ENCODE peak calls at places on chromosomes 7 and 10, in six cellular contexts. One of them, this sample, is unnamed. For H3K4me1, the result is how much of the 10 kb centered on the place peaks cover.

GRCh38 chr7:130853503-130854279 is 119.7 kb upstream of the KLF14 start:
- DNase-seq in uterus: no peak
- DNase-seq in cardiac muscle cell: no peak
- DNase-seq in IMR-90: peak
- DNase-seq in NT2/D1: no peak
- DNase-seq in HCT116: peak
- DNase-seq in this sample: no peak

GRCh38 chr7:47103498-47104205 is 478.3 kb downstream of the TNS3 start:
- DNase-seq in IMR-90: no peak
- DNase-seq in HCT116: no peak
- DNase-seq in cardiac muscle cell: no peak
- DNase-seq in uterus: no peak
- DNase-seq in NT2/D1: no peak
- DNase-seq in this sample: no peak

GRCh38 chr10:21593986-21594385 is 60.0 kb downstream of the MLLT10 start:
- DNase-seq in cardiac muscle cell: no peak
- DNase-seq in IMR-90: no peak
- DNase-seq in NT2/D1: no peak
- DNase-seq in uterus: no peak
- DNase-seq in HCT116: no peak
- DNase-seq in this sample: no peak

GRCh38 chr10:130401860-130402765 is 265.9 kb downstream of the GLRX3 start:
- DNase-seq in NT2/D1: no peak
- DNase-seq in HCT116: no peak
- DNase-seq in uterus: no peak
- DNase-seq in IMR-90: no peak
- DNase-seq in cardiac muscle cell: no peak
- DNase-seq in this sample: no peak

GRCh38 chr10:98569878-98570277 is 123.1 kb upstream of the HPS1 start:
- DNase-seq in NT2/D1: no peak
- DNase-seq in HCT116: no peak
- DNase-seq in uterus: no peak
- DNase-seq in IMR-90: no peak
- DNase-seq in cardiac muscle cell: no peak
- DNase-seq in this sample: no peak

GRCh38 chr10:50635286-50635685 is 11.5 kb upstream of the SGMS1 start:
- DNase-seq in cardiac muscle cell: peak
- DNase-seq in NT2/D1: no peak
- DNase-seq in HCT116: no peak
- DNase-seq in IMR-90: peak
- DNase-seq in uterus: no peak
- DNase-seq in this sample: no peak

GRCh38 chr7:107152011-107152410 is 16.8 kb upstream of the HBP1 start:
- DNase-seq in uterus: no peak
- DNase-seq in NT2/D1: no peak
- DNase-seq in IMR-90: peak
- DNase-seq in cardiac muscle cell: peak
- DNase-seq in HCT116: no peak
- DNase-seq in this sample: no peak

GRCh38 chr7:79034733-79035132 is 418.7 kb downstream of the MAGI2 start:
- DNase-seq in NT2/D1: no peak
- DNase-seq in cardiac muscle cell: no peak
- DNase-seq in HCT116: no peak
- DNase-seq in IMR-90: no peak
- DNase-seq in uterus: no peak
- DNase-seq in this sample: no peak

GRCh38 chr10:5587151-5588079 is 62.7 kb downstream of the CALML3 start:
- DNase-seq in IMR-90: no peak
- DNase-seq in cardiac muscle cell: peak
- DNase-seq in HCT116: no peak
- DNase-seq in NT2/D1: no peak
- DNase-seq in uterus: peak
- DNase-seq in this sample: no peak

GRCh38 chr7:49776994-49777393 is 3.6 kb downstream of the VWC2 start:
- DNase-seq in IMR-90: no peak
- DNase-seq in cardiac muscle cell: no peak
- DNase-seq in HCT116: no peak
- DNase-seq in uterus: no peak
- DNase-seq in NT2/D1: peak
- DNase-seq in this sample: peak

GRCh38 chr10:88598060-88598459 is 11.5 kb downstream of the LIPJ start:
- DNase-seq in NT2/D1: no peak
- DNase-seq in HCT116: no peak
- DNase-seq in IMR-90: no peak
- DNase-seq in cardiac muscle cell: no peak
- DNase-seq in uterus: no peak
- DNase-seq in this sample: no peak

GRCh38 chr7:47739901-47740300 is 158.0 kb upstream of the TNS3 start:
- DNase-seq in cardiac muscle cell: no peak
- DNase-seq in NT2/D1: no peak
- DNase-seq in IMR-90: peak
- DNase-seq in uterus: no peak
- DNase-seq in HCT116: no peak
- DNase-seq in this sample: no peak

GRCh38 chr7:46855851-46856250 is 726.1 kb downstream of the TNS3 start:
- DNase-seq in HCT116: no peak
- DNase-seq in IMR-90: no peak
- DNase-seq in NT2/D1: no peak
- DNase-seq in cardiac muscle cell: no peak
- DNase-seq in uterus: no peak
- DNase-seq in this sample: no peak

GRCh38 chr7:156773966-156774365 is 119.0 kb downstream of the LMBR1 start:
- DNase-seq in uterus: no peak
- DNase-seq in HCT116: no peak
- DNase-seq in cardiac muscle cell: no peak
- DNase-seq in NT2/D1: no peak
- DNase-seq in IMR-90: peak
- DNase-seq in this sample: no peak

GRCh38 chr10:50614444-50615137 is 9.2 kb downstream of the SGMS1 start:
- DNase-seq in NT2/D1: peak
- DNase-seq in IMR-90: no peak
- DNase-seq in cardiac muscle cell: no peak
- DNase-seq in uterus: no peak
- DNase-seq in HCT116: peak
- DNase-seq in this sample: no peak

GRCh38 chr7:157440346-157441022 is 103.7 kb downstream of the DNAJB6 start:
- DNase-seq in HCT116: no peak
- DNase-seq in NT2/D1: no peak
- DNase-seq in IMR-90: no peak
- DNase-seq in uterus: no peak
- DNase-seq in cardiac muscle cell: no peak
- DNase-seq in this sample: no peak

GRCh38 chr10:117360994-117361667 is 14.1 kb downstream of the PDZD8 start:
- DNase-seq in NT2/D1: no peak
- DNase-seq in IMR-90: peak
- DNase-seq in uterus: no peak
- DNase-seq in cardiac muscle cell: peak
- DNase-seq in HCT116: no peak
- DNase-seq in this sample: no peak

GRCh38 chr7:29189743-29190201 is 4.8 kb upstream of the CHN2 start:
- DNase-seq in cardiac muscle cell: peak
- DNase-seq in NT2/D1: peak
- DNase-seq in uterus: peak
- DNase-seq in HCT116: peak
- DNase-seq in IMR-90: no peak
- DNase-seq in this sample: peak

GRCh38 chr7:2196381-2197378 is 36.1 kb downstream of the MAD1L1 start:
- DNase-seq in uterus: no peak
- DNase-seq in cardiac muscle cell: no peak
- DNase-seq in HCT116: no peak
- DNase-seq in NT2/D1: no peak
- DNase-seq in IMR-90: no peak
- DNase-seq in this sample: no peak

GRCh38 chr10:115129752-115130151 is 36.6 kb downstream of the ATRNL1 start:
- DNase-seq in cardiac muscle cell: peak
- DNase-seq in HCT116: peak
- DNase-seq in IMR-90: peak
- DNase-seq in NT2/D1: no peak
- DNase-seq in uterus: no peak
- DNase-seq in this sample: no peak

GRCh38 chr7:39741942-39742623 is 118.7 kb downstream of the RALA start:
- DNase-seq in cardiac muscle cell: peak
- DNase-seq in NT2/D1: peak
- DNase-seq in HCT116: no peak
- DNase-seq in IMR-90: peak
- DNase-seq in uterus: no peak
- DNase-seq in this sample: peak

GRCh38 chr7:138317044-138317596 is 142.9 kb upstream of the TRIM24 start:
- DNase-seq in NT2/D1: no peak
- DNase-seq in cardiac muscle cell: no peak
- DNase-seq in uterus: no peak
- DNase-seq in HCT116: no peak
- DNase-seq in IMR-90: no peak
- DNase-seq in this sample: no peak

GRCh38 chr10:108204528-108205313 is 1040.2 kb upstream of the SORCS1 start:
- DNase-seq in NT2/D1: peak
- DNase-seq in cardiac muscle cell: peak
- DNase-seq in uterus: no peak
- DNase-seq in IMR-90: no peak
- DNase-seq in HCT116: no peak
- DNase-seq in this sample: peak

GRCh38 chr10:123852411-123852951 is 39.1 kb downstream of the CPXM2 start:
- DNase-seq in HCT116: no peak
- DNase-seq in cardiac muscle cell: no peak
- DNase-seq in IMR-90: no peak
- DNase-seq in uterus: no peak
- DNase-seq in NT2/D1: no peak
- DNase-seq in this sample: no peak

GRCh38 chr7:72544486-72544885 is 132.3 kb upstream of the CALN1 start:
- DNase-seq in uterus: no peak
- DNase-seq in IMR-90: no peak
- DNase-seq in NT2/D1: no peak
- DNase-seq in HCT116: no peak
- DNase-seq in cardiac muscle cell: no peak
- DNase-seq in this sample: no peak

GRCh38 chr7:12923971-12924370 is 236.5 kb downstream of the ARL4A start:
- DNase-seq in cardiac muscle cell: peak
- DNase-seq in HCT116: peak
- DNase-seq in NT2/D1: no peak
- DNase-seq in IMR-90: peak
- DNase-seq in uterus: no peak
- DNase-seq in this sample: no peak

GRCh38 chr10:35135861-35136260 is 9.2 kb downstream of the CREM start:
- DNase-seq in NT2/D1: no peak
- DNase-seq in HCT116: no peak
- DNase-seq in IMR-90: peak
- DNase-seq in cardiac muscle cell: no peak
- DNase-seq in uterus: no peak
- DNase-seq in this sample: peak

DNA sequence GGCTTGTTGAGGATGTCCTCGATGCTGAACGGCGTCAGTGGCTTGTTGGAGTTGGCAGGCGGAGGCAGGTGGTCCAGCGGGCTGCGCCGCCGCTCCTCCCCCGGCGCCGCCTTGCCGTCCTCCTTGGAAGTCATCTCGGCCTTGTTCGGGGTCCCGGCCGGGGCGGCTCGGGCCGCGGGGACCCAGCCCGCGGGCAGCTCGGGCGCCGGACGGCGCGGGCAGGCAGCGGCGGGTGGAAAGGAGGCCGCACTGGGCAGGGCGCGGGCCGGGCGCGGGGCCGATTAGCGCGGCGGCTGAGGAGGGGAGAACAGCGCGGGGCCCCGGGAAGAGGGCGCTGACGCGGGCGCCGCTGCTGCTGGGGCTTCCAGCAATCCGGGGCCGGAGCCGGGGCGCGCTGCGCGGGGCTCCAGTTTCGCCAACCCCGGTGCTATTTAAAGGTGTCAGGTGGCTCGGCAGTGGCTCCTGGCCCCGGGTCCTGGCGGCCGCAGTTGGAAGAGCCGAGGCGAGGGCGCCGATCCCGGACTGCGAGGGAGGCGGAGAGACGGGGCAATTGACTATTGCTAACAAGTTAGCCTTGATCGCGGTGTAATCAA is 485 bp downstream of the LBX1 start:
- DNase-seq in cardiac muscle cell: no peak
- DNase-seq in IMR-90: no peak
- DNase-seq in uterus: no peak
- DNase-seq in NT2/D1: no peak
- DNase-seq in HCT116: no peak
- DNase-seq in this sample: no peak
- H3K4me1 ChIP-seq in cardiac muscle cell: under half
- H3K4me1 ChIP-seq in IMR-90: under half
- H3K4me1 ChIP-seq in uterus: under half
- H3K4me1 ChIP-seq in NT2/D1: under half
- H3K4me1 ChIP-seq in HCT116: under half
- H3K4me1 ChIP-seq in this sample: under half

DNA sequence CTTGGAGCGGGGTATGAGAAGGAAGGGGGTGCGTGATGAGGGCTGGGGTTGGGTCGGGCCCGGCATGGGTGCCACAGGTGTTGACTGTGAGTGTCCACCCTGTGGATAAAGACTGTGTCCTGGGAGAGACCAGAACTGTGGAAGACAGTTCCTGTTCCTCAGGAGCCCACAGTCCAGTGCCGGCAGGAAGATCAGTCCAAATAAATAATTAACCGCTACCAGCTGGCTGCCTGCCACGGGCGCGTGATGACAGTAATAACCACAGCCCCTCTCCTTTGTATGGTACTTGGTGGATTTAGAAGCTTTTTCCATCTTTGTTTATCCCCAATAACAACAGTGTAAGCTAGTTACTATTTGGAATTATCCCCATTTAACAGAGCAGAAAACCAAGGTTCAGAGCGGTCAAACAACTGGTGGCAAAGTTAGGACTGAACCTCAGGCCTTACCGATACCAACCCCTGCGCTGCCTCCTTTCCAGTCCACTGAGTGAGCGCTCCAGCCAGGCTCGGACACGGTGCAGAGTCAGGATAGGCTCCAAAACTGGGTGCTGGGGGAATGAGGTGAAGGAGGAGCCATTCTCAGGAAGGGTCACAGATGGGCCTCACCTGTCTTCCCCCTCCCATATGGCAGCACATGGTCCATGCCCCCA is 5.1 kb downstream of the ZMIZ1 start:
- DNase-seq in uterus: no peak
- DNase-seq in HCT116: no peak
- DNase-seq in NT2/D1: no peak
- DNase-seq in cardiac muscle cell: peak
- DNase-seq in IMR-90: peak
- DNase-seq in this sample: peak
- H3K4me1 ChIP-seq in uterus: under half
- H3K4me1 ChIP-seq in HCT116: under half
- H3K4me1 ChIP-seq in NT2/D1: under half
- H3K4me1 ChIP-seq in cardiac muscle cell: half or more
- H3K4me1 ChIP-seq in IMR-90: half or more
- H3K4me1 ChIP-seq in this sample: half or more

GRCh38 chr10:11210211-11210922 is 192.7 kb downstream of the CELF2 start:
- DNase-seq in cardiac muscle cell: no peak
- DNase-seq in HCT116: no peak
- DNase-seq in IMR-90: no peak
- DNase-seq in NT2/D1: no peak
- DNase-seq in uterus: no peak
- DNase-seq in this sample: no peak
- H3K4me1 ChIP-seq in cardiac muscle cell: under half
- H3K4me1 ChIP-seq in HCT116: under half
- H3K4me1 ChIP-seq in IMR-90: under half
- H3K4me1 ChIP-seq in NT2/D1: under half
- H3K4me1 ChIP-seq in uterus: under half
- H3K4me1 ChIP-seq in this sample: under half

DNA sequence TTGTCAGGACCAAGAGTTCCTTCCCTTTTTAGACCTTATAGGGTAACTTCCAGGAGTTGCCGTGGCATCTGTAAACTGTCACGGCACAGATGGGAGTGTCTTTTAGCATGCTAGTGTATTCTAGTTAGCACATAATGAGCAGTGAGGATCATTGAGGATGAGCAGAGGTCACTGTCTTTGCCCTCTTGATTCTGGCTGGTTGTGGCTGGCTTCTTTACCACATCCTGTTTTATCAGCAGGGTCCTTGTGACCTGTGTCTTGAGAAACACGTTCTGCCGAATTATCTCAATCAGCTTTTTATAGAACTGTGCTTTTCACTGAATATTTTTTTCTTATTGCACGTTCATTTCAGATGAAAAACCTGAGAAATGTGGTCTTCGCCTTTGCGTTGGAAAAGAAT is 41.5 kb downstream of the MINPP1 start:
- DNase-seq in cardiac muscle cell: peak
- DNase-seq in IMR-90: no peak
- DNase-seq in HCT116: no peak
- DNase-seq in uterus: no peak
- DNase-seq in NT2/D1: no peak
- DNase-seq in this sample: no peak
- H3K4me1 ChIP-seq in cardiac muscle cell: under half
- H3K4me1 ChIP-seq in IMR-90: under half
- H3K4me1 ChIP-seq in HCT116: under half
- H3K4me1 ChIP-seq in uterus: under half
- H3K4me1 ChIP-seq in NT2/D1: under half
- H3K4me1 ChIP-seq in this sample: under half